ENCODE peak calls at places on chromosome X, in seven cellular contexts. One of them, this sample, is unnamed.

GRCh38 chrX:132271330-132271729 is 52.1 kb upstream of the RAP2C start:
- DNase-seq in fibroblast of lung: no peak
- DNase-seq in psoas muscle: no peak
- DNase-seq in dorsolateral prefrontal cortex: no peak
- DNase-seq in fibroblast of the aortic adventitia: peak; percentile 66
- DNase-seq in cardiac fibroblast: peak; percentile 15
- DNase-seq in uterus: peak; percentile 48
- DNase-seq in this sample: no peak

GRCh38 chrX:77398341-77398740 is 48.8 kb upstream of the FGF16 start:
- DNase-seq in fibroblast of lung: no peak
- DNase-seq in psoas muscle: no peak
- DNase-seq in dorsolateral prefrontal cortex: no peak
- DNase-seq in fibroblast of the aortic adventitia: peak; percentile 35
- DNase-seq in cardiac fibroblast: no peak
- DNase-seq in uterus: no peak
- DNase-seq in this sample: peak; percentile 50

GRCh38 chrX:130173190-130173895 is 1.6 kb downstream of the RAB33A start:
- DNase-seq in fibroblast of lung: peak; percentile 79
- DNase-seq in psoas muscle: peak; percentile 44
- DNase-seq in dorsolateral prefrontal cortex: peak; percentile 23
- DNase-seq in fibroblast of the aortic adventitia: peak; percentile 93
- DNase-seq in cardiac fibroblast: peak; percentile 82
- DNase-seq in uterus: peak; percentile 56
- DNase-seq in this sample: no peak

GRCh38 chrX:119763175-119763574 is 4.8 kb downstream of the SOWAHD start:
- DNase-seq in fibroblast of lung: peak; percentile 90
- DNase-seq in psoas muscle: no peak
- DNase-seq in dorsolateral prefrontal cortex: no peak
- DNase-seq in fibroblast of the aortic adventitia: peak; percentile 79
- DNase-seq in cardiac fibroblast: peak; percentile 79
- DNase-seq in uterus: no peak
- DNase-seq in this sample: no peak

GRCh38 chrX:140586951-140587350 is 82.1 kb upstream of the SOX3 start:
- DNase-seq in fibroblast of lung: no peak
- DNase-seq in psoas muscle: no peak
- DNase-seq in dorsolateral prefrontal cortex: no peak
- DNase-seq in fibroblast of the aortic adventitia: no peak
- DNase-seq in cardiac fibroblast: no peak
- DNase-seq in uterus: no peak
- DNase-seq in this sample: no peak

GRCh38 chrX:110167952-110168451 is 149.9 kb downstream of the AMMECR1 start:
- DNase-seq in fibroblast of lung: peak; percentile 53
- DNase-seq in psoas muscle: no peak
- DNase-seq in dorsolateral prefrontal cortex: no peak
- DNase-seq in fibroblast of the aortic adventitia: no peak
- DNase-seq in cardiac fibroblast: no peak
- DNase-seq in uterus: no peak
- DNase-seq in this sample: no peak

GRCh38 chrX:30812326-30812725 is 76.7 kb downstream of the TAB3 start:
- DNase-seq in fibroblast of lung: no peak
- DNase-seq in psoas muscle: no peak
- DNase-seq in dorsolateral prefrontal cortex: no peak
- DNase-seq in fibroblast of the aortic adventitia: no peak
- DNase-seq in cardiac fibroblast: no peak
- DNase-seq in uterus: no peak
- DNase-seq in this sample: no peak

GRCh38 chrX:118350221-118350620 is 4.3 kb downstream of the WDR44 start:
- DNase-seq in fibroblast of lung: peak; percentile 31
- DNase-seq in psoas muscle: no peak
- DNase-seq in dorsolateral prefrontal cortex: no peak
- DNase-seq in fibroblast of the aortic adventitia: peak; percentile 41
- DNase-seq in cardiac fibroblast: peak; percentile 37
- DNase-seq in uterus: no peak
- DNase-seq in this sample: no peak

GRCh38 chrX:102341867-102342266 is 94.9 kb downstream of the NXF2 start:
- DNase-seq in fibroblast of lung: no peak
- DNase-seq in psoas muscle: no peak
- DNase-seq in dorsolateral prefrontal cortex: no peak
- DNase-seq in fibroblast of the aortic adventitia: no peak
- DNase-seq in cardiac fibroblast: no peak
- DNase-seq in uterus: no peak
- DNase-seq in this sample: no peak

GRCh38 chrX:153732406-153732805 is 7.8 kb downstream of the ABCD1 start:
- DNase-seq in fibroblast of lung: no peak
- DNase-seq in psoas muscle: no peak
- DNase-seq in dorsolateral prefrontal cortex: no peak
- DNase-seq in fibroblast of the aortic adventitia: no peak
- DNase-seq in cardiac fibroblast: no peak
- DNase-seq in uterus: no peak
- DNase-seq in this sample: no peak

GRCh38 chrX:122219226-122219625 is 964.9 kb upstream of the GRIA3 start:
- DNase-seq in fibroblast of lung: no peak
- DNase-seq in psoas muscle: no peak
- DNase-seq in dorsolateral prefrontal cortex: no peak
- DNase-seq in fibroblast of the aortic adventitia: no peak
- DNase-seq in cardiac fibroblast: no peak
- DNase-seq in uterus: no peak
- DNase-seq in this sample: no peak

GRCh38 chrX:64975491-64975890 is 759 bp downstream of the ZC4H2 start:
- DNase-seq in fibroblast of lung: peak; percentile 10
- DNase-seq in psoas muscle: peak; percentile 16
- DNase-seq in dorsolateral prefrontal cortex: peak; percentile 11
- DNase-seq in fibroblast of the aortic adventitia: peak; percentile 2
- DNase-seq in cardiac fibroblast: peak; percentile 16
- DNase-seq in uterus: peak; percentile 17
- DNase-seq in this sample: no peak

GRCh38 chrX:35380808-35381700 is 417.1 kb upstream of the MAGEB16 start:
- DNase-seq in fibroblast of lung: peak; percentile 1
- DNase-seq in psoas muscle: no peak
- DNase-seq in dorsolateral prefrontal cortex: no peak
- DNase-seq in fibroblast of the aortic adventitia: peak; percentile 1
- DNase-seq in cardiac fibroblast: peak; percentile 12
- DNase-seq in uterus: no peak
- DNase-seq in this sample: no peak

GRCh38 chrX:39609941-39610340 is 487.8 kb downstream of the BCOR start:
- DNase-seq in fibroblast of lung: no peak
- DNase-seq in psoas muscle: no peak
- DNase-seq in dorsolateral prefrontal cortex: no peak
- DNase-seq in fibroblast of the aortic adventitia: no peak
- DNase-seq in cardiac fibroblast: no peak
- DNase-seq in uterus: no peak
- DNase-seq in this sample: no peak
- TF ChIP-seq CTCF in fibroblast of lung: peak; percentile 35
- TF ChIP-seq CTCF in psoas muscle: no peak
- TF ChIP-seq CTCF in dorsolateral prefrontal cortex: no peak
- TF ChIP-seq CTCF in fibroblast of the aortic adventitia: no peak
- TF ChIP-seq CTCF in cardiac fibroblast: no peak
- TF ChIP-seq CTCF in uterus: no peak
- TF ChIP-seq CTCF in this sample: no peak

GRCh38 chrX:3346436-3347329 is at the start of gene MXRA5:
- DNase-seq in fibroblast of lung: peak; percentile 75
- DNase-seq in psoas muscle: no peak
- DNase-seq in dorsolateral prefrontal cortex: no peak
- DNase-seq in fibroblast of the aortic adventitia: peak; percentile 28
- DNase-seq in cardiac fibroblast: peak; percentile 15
- DNase-seq in uterus: no peak
- DNase-seq in this sample: no peak
- H3K4me3 ChIP-seq in fibroblast of lung: peak within 1 kb of the TSS; percentile 10
- H3K4me3 ChIP-seq in psoas muscle: peak within 1 kb of the TSS; percentile 52
- H3K4me3 ChIP-seq in dorsolateral prefrontal cortex: peak within 1 kb of the TSS; percentile 39
- H3K4me3 ChIP-seq in fibroblast of the aortic adventitia: peak within 1 kb of the TSS; percentile 55
- H3K4me3 ChIP-seq in cardiac fibroblast: no peak within 1 kb of the TSS
- H3K4me3 ChIP-seq in uterus: peak within 1 kb of the TSS; percentile 21
- H3K4me3 ChIP-seq in this sample: peak within 1 kb of the TSS; percentile 56

DNA sequence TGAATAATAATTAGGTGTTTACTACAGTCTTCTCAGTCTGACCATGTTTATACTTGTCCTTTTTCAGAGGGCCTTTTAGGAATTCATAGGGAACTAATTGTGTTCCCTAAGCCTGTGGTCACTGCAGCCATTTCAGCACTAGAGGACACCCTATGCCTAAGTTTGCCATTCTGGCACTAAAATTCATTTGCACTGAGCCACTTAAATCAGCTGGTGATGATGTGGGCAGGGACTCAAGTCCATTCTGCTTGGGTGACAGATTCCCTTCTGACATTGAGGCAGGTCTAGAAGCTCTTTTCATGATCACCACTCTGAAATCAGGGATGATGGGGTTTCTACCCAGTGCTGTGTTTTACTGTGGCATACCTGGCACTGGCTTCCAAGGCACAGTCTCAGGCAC is 1178.9 kb upstream of the DIAPH2 start:
- DNase-seq in fibroblast of lung: no peak
- DNase-seq in psoas muscle: no peak
- DNase-seq in dorsolateral prefrontal cortex: no peak
- DNase-seq in fibroblast of the aortic adventitia: no peak
- DNase-seq in cardiac fibroblast: no peak
- DNase-seq in uterus: no peak
- DNase-seq in this sample: no peak
- TF ChIP-seq CTCF in fibroblast of lung: no peak
- TF ChIP-seq CTCF in psoas muscle: no peak
- TF ChIP-seq CTCF in dorsolateral prefrontal cortex: no peak
- TF ChIP-seq CTCF in fibroblast of the aortic adventitia: no peak
- TF ChIP-seq CTCF in cardiac fibroblast: no peak
- TF ChIP-seq CTCF in uterus: no peak
- TF ChIP-seq CTCF in this sample: no peak

GRCh38 chrX:133369065-133369464 is 46.2 kb downstream of the GPC4 start:
- DNase-seq in fibroblast of lung: no peak
- DNase-seq in psoas muscle: no peak
- DNase-seq in dorsolateral prefrontal cortex: no peak
- DNase-seq in fibroblast of the aortic adventitia: no peak
- DNase-seq in cardiac fibroblast: no peak
- DNase-seq in uterus: no peak
- DNase-seq in this sample: no peak

GRCh38 chrX:133362538-133362937 is 52.8 kb downstream of the GPC4 start:
- DNase-seq in fibroblast of lung: no peak
- DNase-seq in psoas muscle: no peak
- DNase-seq in dorsolateral prefrontal cortex: no peak
- DNase-seq in fibroblast of the aortic adventitia: no peak
- DNase-seq in cardiac fibroblast: no peak
- DNase-seq in uterus: no peak
- DNase-seq in this sample: no peak

GRCh38 chrX:133364201-133364600 is 51.1 kb downstream of the GPC4 start:
- DNase-seq in fibroblast of lung: peak; percentile 39
- DNase-seq in psoas muscle: no peak
- DNase-seq in dorsolateral prefrontal cortex: no peak
- DNase-seq in fibroblast of the aortic adventitia: peak; percentile 33
- DNase-seq in cardiac fibroblast: peak; percentile 13
- DNase-seq in uterus: no peak
- DNase-seq in this sample: no peak

GRCh38 chrX:133366735-133367134 is 48.6 kb downstream of the GPC4 start:
- DNase-seq in fibroblast of lung: no peak
- DNase-seq in psoas muscle: no peak
- DNase-seq in dorsolateral prefrontal cortex: no peak
- DNase-seq in fibroblast of the aortic adventitia: no peak
- DNase-seq in cardiac fibroblast: no peak
- DNase-seq in uterus: no peak
- DNase-seq in this sample: no peak

DNA sequence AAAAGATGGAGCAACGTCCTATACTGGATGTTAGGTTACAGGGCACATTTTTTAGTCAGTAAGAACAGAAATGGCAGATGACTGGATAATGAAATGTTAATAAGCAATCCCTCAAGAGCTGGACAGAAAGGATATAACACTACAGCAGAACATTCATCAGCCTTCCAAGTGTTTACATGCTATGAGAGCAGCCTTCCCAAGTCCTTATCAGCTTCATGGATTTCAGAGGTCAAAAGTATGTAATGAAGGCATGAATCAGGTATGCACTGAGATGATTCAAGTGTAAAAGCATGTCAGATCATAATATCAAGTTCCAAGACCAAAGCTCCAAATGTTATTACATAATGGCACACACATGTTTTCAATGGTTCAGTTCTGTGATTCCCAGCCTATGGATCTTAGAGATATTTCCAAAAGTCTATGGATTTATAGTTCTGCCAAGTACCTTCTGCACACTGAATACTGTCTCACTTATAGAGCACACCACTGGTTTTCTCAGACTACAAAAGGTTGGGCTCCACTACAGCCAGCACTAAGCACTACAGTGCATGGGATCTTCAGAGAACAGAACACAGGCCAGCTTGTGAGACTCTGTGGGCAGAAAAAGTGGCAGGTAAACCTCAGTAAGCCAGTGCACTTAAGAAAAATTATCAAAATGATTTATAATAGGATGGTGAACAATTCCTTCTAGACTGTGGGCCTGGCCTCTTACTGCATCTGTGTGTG is 49.2 kb downstream of the GPC4 start:
- DNase-seq in fibroblast of lung: peak; percentile 82
- DNase-seq in psoas muscle: no peak
- DNase-seq in dorsolateral prefrontal cortex: no peak
- DNase-seq in fibroblast of the aortic adventitia: peak; percentile 46
- DNase-seq in cardiac fibroblast: no peak
- DNase-seq in uterus: no peak
- DNase-seq in this sample: no peak
- H3K4me3 ChIP-seq in fibroblast of lung: no peak overlapping the region
- H3K4me3 ChIP-seq in psoas muscle: no peak overlapping the region
- H3K4me3 ChIP-seq in dorsolateral prefrontal cortex: no peak overlapping the region
- H3K4me3 ChIP-seq in fibroblast of the aortic adventitia: no peak overlapping the region
- H3K4me3 ChIP-seq in cardiac fibroblast: no peak overlapping the region
- H3K4me3 ChIP-seq in uterus: no peak overlapping the region
- H3K4me3 ChIP-seq in this sample: no peak overlapping the region

DNA sequence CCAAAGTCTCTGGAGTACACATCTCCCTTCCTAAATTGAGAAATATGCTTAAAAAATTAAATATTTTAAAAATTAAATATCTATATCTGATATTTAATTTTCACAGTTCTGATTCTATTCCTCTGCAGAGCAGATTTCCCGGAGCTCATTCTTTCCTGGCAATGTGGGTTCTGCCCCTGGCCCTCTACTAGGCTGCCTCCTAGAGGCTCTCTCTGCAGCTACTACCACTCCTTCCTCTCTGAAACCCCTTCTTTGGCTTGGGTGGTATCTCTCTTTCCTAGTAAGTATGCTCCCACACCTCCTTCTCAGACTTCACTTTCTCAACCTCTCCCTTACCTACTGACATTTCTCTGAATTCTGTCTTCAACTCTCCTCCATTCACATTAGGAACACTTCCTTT is 45.3 kb downstream of the RPGR start:
- DNase-seq in fibroblast of lung: no peak
- DNase-seq in psoas muscle: no peak
- DNase-seq in dorsolateral prefrontal cortex: no peak
- DNase-seq in fibroblast of the aortic adventitia: peak; percentile 50
- DNase-seq in cardiac fibroblast: peak; percentile 59
- DNase-seq in uterus: no peak
- DNase-seq in this sample: no peak
- TF ChIP-seq CTCF in fibroblast of lung: peak; percentile 73
- TF ChIP-seq CTCF in psoas muscle: peak; percentile 19
- TF ChIP-seq CTCF in dorsolateral prefrontal cortex: no peak
- TF ChIP-seq CTCF in fibroblast of the aortic adventitia: peak; percentile 77
- TF ChIP-seq CTCF in cardiac fibroblast: peak; percentile 56
- TF ChIP-seq CTCF in uterus: peak; percentile 9
- TF ChIP-seq CTCF in this sample: peak; percentile 40

GRCh38 chrX:259692-260355 is 21.4 kb upstream of the PLCXD1 start:
- DNase-seq in fibroblast of lung: no peak
- DNase-seq in psoas muscle: no peak
- DNase-seq in dorsolateral prefrontal cortex: no peak
- DNase-seq in fibroblast of the aortic adventitia: no peak
- DNase-seq in cardiac fibroblast: no peak
- DNase-seq in uterus: no peak
- DNase-seq in this sample: no peak
- H3K4me3 ChIP-seq in fibroblast of lung: no peak overlapping the region
- H3K4me3 ChIP-seq in psoas muscle: no peak overlapping the region
- H3K4me3 ChIP-seq in dorsolateral prefrontal cortex: no peak overlapping the region
- H3K4me3 ChIP-seq in fibroblast of the aortic adventitia: no peak overlapping the region
- H3K4me3 ChIP-seq in cardiac fibroblast: no peak overlapping the region
- H3K4me3 ChIP-seq in uterus: no peak overlapping the region
- H3K4me3 ChIP-seq in this sample: no peak overlapping the region